ENCODE peak calls at places on chromosomes 4 and X, in eight cellular contexts. Z is GM23338, E is Panc1, G is GM12878, I is prostate gland, K is transverse colon, V is spleen, X is breast epithelium. Q is an unnamed sample. For H3K4me1, the result is how much of the 10 kb centered on the place peaks cover.

GRCh38 chrX:79288723-79289122 is 78.4 kb downstream of the ITM2A start:
- DNase-seq in G (no peak), E (no peak), Z (no peak), V (no peak), I (no peak), X (no peak), K (no peak), Q (no peak)

GRCh38 chr4:40990899-40991265 is 223.5 kb downstream of the APBB2 start:
- DNase-seq in G (peak), V (no peak), X (no peak), I (no peak), Z (no peak), E (no peak), K (no peak), Q (no peak)

GRCh38 chrX:41923925-41924693 is 755 bp upstream of the CASK start:
- DNase-seq in K (peak), E (no peak), X (no peak), Z (no peak), V (peak), G (no peak), I (peak), Q (no peak)

GRCh38 chrX:7219153-7219705 is 71.3 kb upstream of the PUDP start:
- DNase-seq in G (no peak), X (no peak), I (no peak), Z (peak), E (no peak), K (no peak), V (no peak), Q (no peak)

GRCh38 chrX:57528670-57529255 is 63.0 kb upstream of the ZXDB start:
- DNase-seq in I (peak), K (no peak), V (no peak), Z (peak), G (no peak), E (peak), X (no peak), Q (no peak)

GRCh38 chrX:41335590-41336331 is 1.8 kb downstream of the DDX3X start:
- DNase-seq in G (no peak), E (no peak), K (no peak), V (no peak), X (no peak), I (no peak), Z (no peak), Q (no peak)

GRCh38 chr4:25448379-25449109 is 71.5 kb downstream of the ANAPC4 start:
- DNase-seq in G (no peak), V (no peak), K (no peak), E (no peak), Z (peak), I (no peak), X (no peak), Q (no peak)

GRCh38 chr4:161189286-161190134 is 974.3 kb downstream of the FSTL5 start:
- DNase-seq in Z (peak), E (no peak), K (no peak), X (no peak), I (no peak), G (no peak), V (no peak), Q (no peak)

GRCh38 chr4:10034136-10034535 is 12.8 kb upstream of the SLC2A9 start:
- DNase-seq in V (no peak), Z (no peak), K (no peak), I (no peak), G (no peak), E (no peak), X (no peak), Q (no peak)

GRCh38 chrX:54710920-54711319 is 87.1 kb downstream of the ITIH6 start:
- DNase-seq in V (no peak), K (no peak), Z (no peak), X (no peak), I (no peak), G (no peak), E (no peak), Q (no peak)

GRCh38 chr4:142095886-142096605 is 459.7 kb downstream of the IL15 start:
- DNase-seq in Z (no peak), K (no peak), X (no peak), I (peak), G (no peak), V (no peak), E (peak), Q (no peak)

GRCh38 chrX:8034058-8034457 is 106.8 kb upstream of the PNPLA4 start:
- DNase-seq in Z (peak), I (no peak), K (no peak), E (no peak), X (no peak), V (no peak), G (no peak), Q (no peak)

GRCh38 chrX:103175944-103176753 is 38.8 kb upstream of the BEX4 start:
- DNase-seq in G (no peak), K (peak), E (no peak), I (peak), X (peak), Z (peak), V (no peak), Q (no peak)

GRCh38 chr4:152206185-152206584 is 329.7 kb downstream of the FBXW7 start:
- DNase-seq in E (no peak), I (no peak), G (no peak), V (no peak), K (no peak), X (no peak), Z (no peak), Q (no peak)
- TF ChIP-seq CTCF in E (no peak), I (no peak), G (no peak), V (no peak), K (no peak), X (no peak), Z (no peak), Q (no peak)

DNA sequence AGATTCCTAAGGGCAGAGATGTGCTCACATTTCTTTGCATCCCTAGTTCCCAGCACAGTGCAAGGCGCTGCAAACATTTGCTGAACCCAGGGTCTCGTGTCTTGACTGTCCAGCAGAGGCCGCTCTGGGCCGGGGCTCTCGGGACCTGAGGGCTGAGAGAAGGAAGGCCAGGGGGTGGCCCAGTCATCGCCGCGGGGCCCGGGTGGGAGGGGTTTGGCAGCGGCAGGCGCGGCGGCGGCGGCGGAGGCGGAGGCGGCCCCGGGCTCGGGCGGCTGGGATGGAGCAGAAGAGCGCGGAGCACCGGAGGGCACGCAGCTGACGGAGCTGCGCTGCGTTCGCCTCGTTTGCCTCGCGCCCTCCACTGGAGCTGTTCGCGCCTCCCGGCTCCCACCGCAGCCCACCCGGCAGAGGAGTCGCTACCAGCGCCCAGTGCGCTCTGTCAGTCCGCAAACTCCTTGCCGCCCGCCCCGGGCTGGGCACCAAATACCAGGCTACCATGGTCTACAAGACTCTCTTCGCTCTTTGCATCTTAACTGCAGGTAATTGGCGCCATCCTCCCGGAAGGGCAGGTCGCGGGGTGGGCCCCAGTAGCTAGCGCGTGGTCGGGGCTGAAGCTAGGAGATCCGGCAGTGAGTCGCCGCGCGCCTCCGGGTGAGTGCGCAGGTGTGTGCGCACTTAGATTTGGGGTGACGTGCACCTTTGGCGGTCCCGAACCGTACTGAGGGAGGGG is at the start of gene PARM1:
- DNase-seq in I (peak), X (peak), G (no peak), V (peak), Z (peak), E (peak), K (peak), Q (peak)
- TF ChIP-seq POLR2AphosphoS5 in I (peak), X (no peak), G (no peak), V (peak), Z (peak), E (no peak), K (peak), Q (peak)

GRCh38 chr4:110249687-110250387 is 51.4 kb upstream of the ELOVL6 start:
- DNase-seq in E (no peak), X (no peak), Z (no peak), K (no peak), G (no peak), I (no peak), V (no peak), Q (no peak)
- H3K4me1 ChIP-seq in E (under half), X (under half), Z (under half), K (under half), G (under half), I (under half), V (under half), Q (under half)

GRCh38 chr4:107037188-107037587 is 1.1 kb upstream of the DKK2 start:
- DNase-seq in I (peak), Z (peak), E (no peak), X (no peak), G (no peak), K (peak), V (peak), Q (no peak)

GRCh38 chr4:107036602-107037151 is 564 bp upstream of the DKK2 start:
- DNase-seq in V (no peak), X (no peak), E (no peak), G (no peak), I (no peak), K (no peak), Z (peak), Q (no peak)

GRCh38 chr4:107034982-107035710 is 967 bp downstream of the DKK2 start:
- DNase-seq in X (no peak), I (no peak), Z (peak), E (no peak), V (peak), K (peak), G (no peak), Q (no peak)

GRCh38 chr4:107035711-107036601 is at the start of gene DKK2:
- DNase-seq in X (peak), Z (peak), E (no peak), V (peak), G (no peak), I (peak), K (peak), Q (no peak)

DNA sequence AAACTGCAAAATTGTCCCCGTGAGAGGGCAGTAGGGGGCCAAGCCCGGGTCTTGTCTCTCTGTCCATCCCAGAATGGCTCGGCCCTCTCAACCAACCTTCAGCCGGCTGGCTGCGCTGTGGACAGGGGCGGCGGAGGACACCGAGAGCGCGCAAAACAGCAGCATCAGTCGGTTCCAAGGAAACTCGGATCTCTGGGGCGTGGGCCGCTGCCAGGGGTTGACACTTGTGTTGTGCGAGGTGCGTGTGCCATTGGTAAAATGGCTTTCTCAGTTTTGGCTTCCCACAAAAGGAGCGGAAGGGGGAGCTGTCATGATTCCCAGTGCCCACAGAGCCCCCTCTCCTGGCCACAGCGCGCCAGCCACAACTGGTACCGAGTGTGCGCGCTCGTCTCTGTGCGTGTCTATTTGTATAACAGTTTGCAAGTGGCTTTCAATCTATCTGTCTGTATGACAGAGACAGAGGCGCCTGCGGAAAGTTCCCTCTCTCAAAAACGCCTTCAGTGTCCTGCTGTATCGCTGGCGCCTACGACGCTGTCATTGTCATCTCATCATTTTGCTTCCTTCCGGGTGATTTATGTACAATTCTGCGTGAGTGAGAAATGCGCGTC is 1.9 kb downstream of the DKK2 start:
- DNase-seq in Z (peak), I (peak), E (no peak), G (no peak), X (no peak), K (peak), V (peak), Q (no peak)
- TF ChIP-seq CTCF in Z (peak), I (no peak), E (peak), G (no peak), X (no peak), K (no peak), V (no peak), Q (no peak)